ENCODE peak calls at places on chromosome 12, in six cellular contexts. B is psoas muscle, O is pancreas, V is GM23248, Q is left ventricle myocardium inferior, Z is ovary. F is an unnamed sample. For H3K27me3 and H3K9me3, the result is how much of the 10 kb centered on the place peaks cover.

GRCh38 chr12:109604902-109605536 is 31.4 kb downstream of the MVK start:
- DNase-seq in B (no peak), O (no peak), V (no peak), Q (no peak), Z (no peak), F (peak)

GRCh38 chr12:29164477-29165163 is 15.5 kb downstream of the FAR2 start:
- DNase-seq in B (no peak), O (no peak), V (peak), Q (no peak), Z (no peak), F (peak)

GRCh38 chr12:1350055-1350933 is 244.1 kb downstream of the FBXL14 start:
- DNase-seq in B (no peak), O (no peak), V (peak), Q (no peak), Z (no peak), F (no peak)

GRCh38 chr12:121579190-121579791 is 1.5 kb downstream of the KDM2B start:
- DNase-seq in B (peak), O (peak), V (peak), Q (peak), Z (peak), F (peak)

GRCh38 chr12:79935624-79936040 is 735 bp upstream of the PPP1R12A start:
- DNase-seq in B (no peak), O (no peak), V (peak), Q (no peak), Z (no peak), F (no peak)

GRCh38 chr12:105257321-105257728 is 21.4 kb upstream of the APPL2 start:
- DNase-seq in B (no peak), O (no peak), V (peak), Q (no peak), Z (no peak), F (peak)

GRCh38 chr12:52334185-52334584 is 13.0 kb upstream of the KRT83 start:
- DNase-seq in B (no peak), O (no peak), V (no peak), Q (no peak), Z (no peak), F (no peak)

GRCh38 chr12:42977451-42978230 is 388.1 kb upstream of the PRICKLE1 start:
- DNase-seq in B (no peak), O (no peak), V (peak), Q (no peak), Z (no peak), F (no peak)

GRCh38 chr12:75329918-75330826 is at the start of gene CAPS2:
- DNase-seq in B (peak), O (peak), V (peak), Q (peak), Z (peak), F (peak)

GRCh38 chr12:120259418-120260202 is 5.9 kb downstream of the PXN start:
- DNase-seq in B (peak), O (no peak), V (peak), Q (peak), Z (no peak), F (peak)

GRCh38 chr12:12480074-12480473 is 82.6 kb downstream of the DUSP16 start:
- DNase-seq in B (no peak), O (no peak), V (no peak), Q (no peak), Z (no peak), F (no peak)

GRCh38 chr12:50986961-50987737 is 34.8 kb downstream of the HIGD1C start:
- DNase-seq in B (no peak), O (no peak), V (peak), Q (no peak), Z (no peak), F (peak)

GRCh38 chr12:32305163-32305562 is 94.2 kb upstream of the FGD4 start:
- DNase-seq in B (no peak), O (no peak), V (peak), Q (no peak), Z (no peak), F (no peak)

GRCh38 chr12:2117541-2117940 is 64.8 kb downstream of the CACNA1C start:
- DNase-seq in B (no peak), O (peak), V (no peak), Q (no peak), Z (no peak), F (no peak)

GRCh38 chr12:80262372-80263170 is 163.2 kb downstream of the OTOGL start:
- DNase-seq in B (no peak), O (no peak), V (peak), Q (no peak), Z (no peak), F (no peak)

GRCh38 chr12:9588749-9589148 is 19.0 kb downstream of the KLRB1 start:
- DNase-seq in B (no peak), O (no peak), V (no peak), Q (no peak), Z (no peak), F (no peak)

GRCh38 chr12:83805137-83805818 is 1107.3 kb downstream of the SLC6A15 start:
- DNase-seq in B (no peak), O (no peak), V (no peak), Q (no peak), Z (no peak), F (no peak)

GRCh38 chr12:83802011-83802410 is 1110.6 kb downstream of the SLC6A15 start:
- DNase-seq in B (no peak), O (no peak), V (no peak), Q (no peak), Z (no peak), F (no peak)

GRCh38 chr12:83808591-83808990 is 1104.0 kb downstream of the SLC6A15 start:
- DNase-seq in B (no peak), O (no peak), V (no peak), Q (no peak), Z (no peak), F (no peak)

GRCh38 chr12:83807906-83808305 is 1104.7 kb downstream of the SLC6A15 start:
- DNase-seq in B (no peak), O (no peak), V (no peak), Q (no peak), Z (no peak), F (no peak)

DNA sequence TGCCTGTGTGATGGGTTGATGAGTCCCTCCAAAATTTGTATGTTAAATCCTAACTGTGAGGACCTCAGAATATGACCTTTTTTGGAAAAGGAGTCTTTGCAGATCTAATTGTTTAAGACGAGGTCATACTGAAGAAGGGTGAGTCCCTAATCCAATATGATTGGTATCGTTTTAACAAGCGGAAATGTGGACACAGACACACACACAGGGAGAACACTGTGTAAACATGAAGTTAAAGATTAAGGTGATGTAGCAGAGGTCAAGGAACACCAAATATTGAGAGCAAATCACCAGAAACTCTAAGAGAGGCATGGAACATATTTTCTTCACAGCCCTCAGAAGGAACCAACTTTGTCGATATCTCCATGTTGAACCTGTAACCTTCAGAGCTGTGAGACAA is 1106.7 kb downstream of the SLC6A15 start:
- DNase-seq in B (no peak), O (no peak), V (no peak), Q (no peak), Z (no peak), F (no peak)
- H3K27me3 ChIP-seq in B (under half), O (under half), V (under half), Q (under half), Z (under half), F (under half)

GRCh38 chr12:130687190-130687589 is 28.9 kb downstream of the RIMBP2 start:
- DNase-seq in B (no peak), O (no peak), V (no peak), Q (no peak), Z (no peak), F (no peak)
- H3K9me3 ChIP-seq in B (under half), O (under half), V (under half), Q (under half), Z (under half), F (under half)

DNA sequence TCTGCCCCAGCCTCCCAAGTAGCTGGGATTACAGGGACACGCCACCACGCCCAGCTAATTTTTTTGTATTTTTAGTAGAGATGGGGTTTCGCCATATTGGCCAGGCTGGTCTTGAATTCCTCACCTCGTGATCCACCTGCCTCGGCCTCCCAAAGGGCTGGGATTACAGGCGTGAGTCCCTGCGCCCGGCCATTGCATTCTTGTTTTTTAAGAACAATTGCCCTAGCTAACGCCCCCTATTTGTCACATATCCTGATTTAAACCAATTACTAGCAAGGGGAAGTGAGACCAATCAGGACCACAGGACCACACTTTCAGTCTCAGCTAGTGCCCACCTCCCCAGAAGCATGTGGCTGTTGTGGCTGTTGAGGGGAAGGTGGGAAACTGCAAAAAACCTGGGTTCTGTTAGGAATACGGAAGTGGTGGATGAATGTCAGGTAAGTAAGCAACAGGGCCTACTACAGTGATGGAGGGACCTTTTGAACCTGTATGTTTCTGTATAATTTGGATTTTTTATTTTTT is 37.8 kb upstream of the NFYB start:
- DNase-seq in B (no peak), O (no peak), V (no peak), Q (no peak), Z (no peak), F (no peak)
- H3K27me3 ChIP-seq in B (under half), O (under half), V (under half), Q (under half), Z (under half), F (under half)

GRCh38 chr12:131208425-131208824 is 254.7 kb downstream of the ADGRD1 start:
- DNase-seq in B (no peak), O (peak), V (no peak), Q (no peak), Z (no peak), F (no peak)

GRCh38 chr12:131202592-131203378 is 249.1 kb downstream of the ADGRD1 start:
- DNase-seq in B (no peak), O (peak), V (no peak), Q (no peak), Z (no peak), F (no peak)

GRCh38 chr12:131204416-131205311 is 251.0 kb downstream of the ADGRD1 start:
- DNase-seq in B (no peak), O (peak), V (no peak), Q (no peak), Z (no peak), F (no peak)

GRCh38 chr12:131205534-131205933 is 251.8 kb downstream of the ADGRD1 start:
- DNase-seq in B (no peak), O (peak), V (no peak), Q (no peak), Z (no peak), F (no peak)

GRCh38 chr12:131203666-131204415 is 250.1 kb downstream of the ADGRD1 start:
- DNase-seq in B (no peak), O (peak), V (no peak), Q (no peak), Z (no peak), F (no peak)
- H3K9me3 ChIP-seq in B (under half), O (under half), V (under half), Q (under half), Z (under half), F (under half)

DNA sequence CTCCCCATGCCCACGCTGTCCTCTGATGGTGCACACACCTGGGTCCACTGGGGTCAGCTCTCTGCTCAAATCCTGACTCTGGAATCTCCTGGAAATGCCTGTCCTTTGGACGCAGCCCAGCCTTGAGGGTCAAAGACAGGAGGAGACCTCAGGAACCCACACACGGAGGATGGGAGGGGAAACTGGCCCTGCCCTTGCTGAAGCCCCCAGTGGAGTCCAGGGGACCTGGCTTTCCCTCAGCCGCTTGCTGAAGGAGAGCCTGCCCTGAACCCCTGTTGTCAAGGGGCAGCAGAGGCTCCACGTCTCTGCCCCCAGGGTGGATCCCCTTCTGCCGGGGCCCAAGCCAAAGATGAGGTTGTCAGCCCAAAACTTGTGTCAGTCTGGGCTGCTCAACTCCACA is 16.9 kb downstream of the GALNT9 start:
- DNase-seq in B (peak), O (peak), V (no peak), Q (no peak), Z (no peak), F (no peak)
- H3K27me3 ChIP-seq in B (under half), O (under half), V (under half), Q (half or more), Z (under half), F (under half)

DNA sequence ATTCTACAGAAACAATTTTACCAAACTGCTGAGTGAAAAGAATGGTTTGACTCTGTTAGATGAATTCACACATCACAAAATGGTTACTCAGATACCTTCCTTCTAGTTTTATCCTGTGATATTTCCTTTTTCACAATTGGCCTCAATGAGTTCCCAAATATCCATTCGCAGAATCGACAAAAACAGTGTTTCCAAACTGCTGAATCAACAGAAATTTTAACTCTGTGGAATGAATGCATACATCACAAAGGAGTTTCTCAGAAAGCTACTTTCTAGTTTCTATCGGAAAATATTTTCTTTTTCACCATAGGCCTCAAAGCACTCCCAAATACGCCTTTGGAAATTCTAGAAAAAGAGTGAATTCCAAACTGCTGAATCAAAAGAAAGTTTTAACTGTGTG is 525.0 kb downstream of the ALG10 start:
- DNase-seq in B (no peak), O (no peak), V (no peak), Q (no peak), Z (no peak), F (no peak)
- H3K9me3 ChIP-seq in B (half or more), O (under half), V (under half), Q (half or more), Z (under half), F (under half)

GRCh38 chr12:69765515-69765914 is 26.9 kb downstream of the RAB3IP start:
- DNase-seq in B (no peak), O (no peak), V (no peak), Q (no peak), Z (no peak), F (no peak)
- H3K27me3 ChIP-seq in B (under half), O (under half), V (under half), Q (under half), Z (under half), F (under half)

F was measured in cardiac muscle cell.